ENCODE peak calls at places on chromosome 21, in six cellular contexts. One of them, this sample, is unnamed.

GRCh38 chr21:38533887-38534286 is 35.6 kb upstream of the ERG start:
- DNase-seq in glutamatergic neuron: no peak
- DNase-seq in hepatocyte: no peak
- DNase-seq in spleen: no peak
- DNase-seq in mucosa of descending colon: no peak
- DNase-seq in mesothelial cell of epicardium: no peak
- DNase-seq in this sample: no peak

GRCh38 chr21:29349702-29350101 is 51.0 kb downstream of the BACH1 start:
- DNase-seq in glutamatergic neuron: no peak
- DNase-seq in hepatocyte: peak; percentile 39
- DNase-seq in spleen: no peak
- DNase-seq in mucosa of descending colon: no peak
- DNase-seq in mesothelial cell of epicardium: no peak
- DNase-seq in this sample: no peak

GRCh38 chr21:46628868-46629267 is 6.6 kb upstream of the PRMT2 start:
- DNase-seq in glutamatergic neuron: no peak
- DNase-seq in hepatocyte: no peak
- DNase-seq in spleen: no peak
- DNase-seq in mucosa of descending colon: no peak
- DNase-seq in mesothelial cell of epicardium: no peak
- DNase-seq in this sample: no peak

GRCh38 chr21:40635336-40635735 is 211.6 kb downstream of the DSCAM start:
- DNase-seq in glutamatergic neuron: no peak
- DNase-seq in hepatocyte: no peak
- DNase-seq in spleen: no peak
- DNase-seq in mucosa of descending colon: no peak
- DNase-seq in mesothelial cell of epicardium: no peak
- DNase-seq in this sample: no peak

GRCh38 chr21:25878334-25878733 is 143.6 kb downstream of the GABPA start:
- DNase-seq in glutamatergic neuron: no peak
- DNase-seq in hepatocyte: peak; percentile 35
- DNase-seq in spleen: no peak
- DNase-seq in mucosa of descending colon: no peak
- DNase-seq in mesothelial cell of epicardium: no peak
- DNase-seq in this sample: no peak

GRCh38 chr21:36964832-36965719 is 1.4 kb downstream of the HLCS start:
- DNase-seq in glutamatergic neuron: no peak
- DNase-seq in hepatocyte: no peak
- DNase-seq in spleen: no peak
- DNase-seq in mucosa of descending colon: no peak
- DNase-seq in mesothelial cell of epicardium: no peak
- DNase-seq in this sample: no peak

GRCh38 chr21:19853709-19854575 is 1144.3 kb upstream of the NCAM2 start:
- DNase-seq in glutamatergic neuron: peak; percentile 44
- DNase-seq in hepatocyte: peak; percentile 5
- DNase-seq in spleen: peak; percentile 51
- DNase-seq in mucosa of descending colon: no peak
- DNase-seq in mesothelial cell of epicardium: no peak
- DNase-seq in this sample: no peak

GRCh38 chr21:36576441-36576840 is 96.5 kb upstream of the CLDN14 start:
- DNase-seq in glutamatergic neuron: no peak
- DNase-seq in hepatocyte: no peak
- DNase-seq in spleen: no peak
- DNase-seq in mucosa of descending colon: no peak
- DNase-seq in mesothelial cell of epicardium: no peak
- DNase-seq in this sample: no peak

GRCh38 chr21:28266061-28266460 is 726.6 kb downstream of the LTN1 start:
- DNase-seq in glutamatergic neuron: no peak
- DNase-seq in hepatocyte: no peak
- DNase-seq in spleen: no peak
- DNase-seq in mucosa of descending colon: no peak
- DNase-seq in mesothelial cell of epicardium: no peak
- DNase-seq in this sample: no peak

GRCh38 chr21:38349111-38349746 is 92.4 kb downstream of the KCNJ15 start:
- DNase-seq in glutamatergic neuron: no peak
- DNase-seq in hepatocyte: no peak
- DNase-seq in spleen: no peak
- DNase-seq in mucosa of descending colon: no peak
- DNase-seq in mesothelial cell of epicardium: no peak
- DNase-seq in this sample: no peak

GRCh38 chr21:30166171-30166570 is 434 bp downstream of the CLDN17 start:
- DNase-seq in glutamatergic neuron: no peak
- DNase-seq in hepatocyte: no peak
- DNase-seq in spleen: no peak
- DNase-seq in mucosa of descending colon: no peak
- DNase-seq in mesothelial cell of epicardium: no peak
- DNase-seq in this sample: no peak

GRCh38 chr21:27839512-27840115 is 872.7 kb upstream of the ADAMTS5 start:
- DNase-seq in glutamatergic neuron: no peak
- DNase-seq in hepatocyte: no peak
- DNase-seq in spleen: no peak
- DNase-seq in mucosa of descending colon: no peak
- DNase-seq in mesothelial cell of epicardium: no peak
- DNase-seq in this sample: no peak

GRCh38 chr21:38293765-38294164 is 37.0 kb downstream of the KCNJ15 start:
- DNase-seq in glutamatergic neuron: no peak
- DNase-seq in hepatocyte: peak; percentile 18
- DNase-seq in spleen: no peak
- DNase-seq in mucosa of descending colon: peak; percentile 80
- DNase-seq in mesothelial cell of epicardium: no peak
- DNase-seq in this sample: no peak

GRCh38 chr21:21860888-21861287 is 862.7 kb downstream of the NCAM2 start:
- DNase-seq in glutamatergic neuron: no peak
- DNase-seq in hepatocyte: no peak
- DNase-seq in spleen: no peak
- DNase-seq in mucosa of descending colon: no peak
- DNase-seq in mesothelial cell of epicardium: no peak
- DNase-seq in this sample: no peak

GRCh38 chr21:38202811-38203210 is 54.0 kb upstream of the KCNJ15 start:
- DNase-seq in glutamatergic neuron: no peak
- DNase-seq in hepatocyte: no peak
- DNase-seq in spleen: no peak
- DNase-seq in mucosa of descending colon: no peak
- DNase-seq in mesothelial cell of epicardium: no peak
- DNase-seq in this sample: no peak

GRCh38 chr21:20739421-20739820 is 258.8 kb upstream of the NCAM2 start:
- DNase-seq in glutamatergic neuron: peak; percentile 29
- DNase-seq in hepatocyte: no peak
- DNase-seq in spleen: no peak
- DNase-seq in mucosa of descending colon: no peak
- DNase-seq in mesothelial cell of epicardium: no peak
- DNase-seq in this sample: peak; percentile 19

GRCh38 chr21:38486221-38486620 is 12.1 kb downstream of the ERG start:
- DNase-seq in glutamatergic neuron: no peak
- DNase-seq in hepatocyte: peak; percentile 65
- DNase-seq in spleen: no peak
- DNase-seq in mucosa of descending colon: no peak
- DNase-seq in mesothelial cell of epicardium: no peak
- DNase-seq in this sample: no peak

GRCh38 chr21:38440746-38441145 is 57.5 kb downstream of the ERG start:
- DNase-seq in glutamatergic neuron: no peak
- DNase-seq in hepatocyte: peak; percentile 42
- DNase-seq in spleen: no peak
- DNase-seq in mucosa of descending colon: no peak
- DNase-seq in mesothelial cell of epicardium: no peak
- DNase-seq in this sample: no peak

GRCh38 chr21:38679531-38679930 is 126.2 kb upstream of the ETS2 start:
- DNase-seq in glutamatergic neuron: no peak
- DNase-seq in hepatocyte: no peak
- DNase-seq in spleen: no peak
- DNase-seq in mucosa of descending colon: no peak
- DNase-seq in mesothelial cell of epicardium: no peak
- DNase-seq in this sample: no peak

GRCh38 chr21:29406385-29406784 is 107.7 kb downstream of the BACH1 start:
- DNase-seq in glutamatergic neuron: no peak
- DNase-seq in hepatocyte: no peak
- DNase-seq in spleen: no peak
- DNase-seq in mucosa of descending colon: no peak
- DNase-seq in mesothelial cell of epicardium: no peak
- DNase-seq in this sample: no peak

GRCh38 chr21:29105218-29105617 is 25.2 kb upstream of the MAP3K7CL start:
- DNase-seq in glutamatergic neuron: no peak
- DNase-seq in hepatocyte: peak; percentile 65
- DNase-seq in spleen: no peak
- DNase-seq in mucosa of descending colon: no peak
- DNase-seq in mesothelial cell of epicardium: no peak
- DNase-seq in this sample: no peak

GRCh38 chr21:25929859-25930520 is 195.2 kb downstream of the GABPA start:
- DNase-seq in glutamatergic neuron: no peak
- DNase-seq in hepatocyte: peak; percentile 21
- DNase-seq in spleen: no peak
- DNase-seq in mucosa of descending colon: no peak
- DNase-seq in mesothelial cell of epicardium: no peak
- DNase-seq in this sample: no peak

GRCh38 chr21:25934771-25935224 is 200.0 kb downstream of the GABPA start:
- DNase-seq in glutamatergic neuron: no peak
- DNase-seq in hepatocyte: peak; percentile 27
- DNase-seq in spleen: no peak
- DNase-seq in mucosa of descending colon: peak; percentile 47
- DNase-seq in mesothelial cell of epicardium: no peak
- DNase-seq in this sample: no peak

GRCh38 chr21:27825035-27825434 is 858.1 kb upstream of the ADAMTS5 start:
- DNase-seq in glutamatergic neuron: no peak
- DNase-seq in hepatocyte: no peak
- DNase-seq in spleen: no peak
- DNase-seq in mucosa of descending colon: no peak
- DNase-seq in mesothelial cell of epicardium: no peak
- DNase-seq in this sample: no peak

GRCh38 chr21:38284221-38284620 is 27.4 kb downstream of the KCNJ15 start:
- DNase-seq in glutamatergic neuron: no peak
- DNase-seq in hepatocyte: no peak
- DNase-seq in spleen: no peak
- DNase-seq in mucosa of descending colon: no peak
- DNase-seq in mesothelial cell of epicardium: no peak
- DNase-seq in this sample: no peak

GRCh38 chr21:28822882-28823335 is 169.8 kb downstream of the LTN1 start:
- DNase-seq in glutamatergic neuron: no peak
- DNase-seq in hepatocyte: peak; percentile 49
- DNase-seq in spleen: no peak
- DNase-seq in mucosa of descending colon: peak; percentile 71
- DNase-seq in mesothelial cell of epicardium: no peak
- DNase-seq in this sample: no peak

GRCh38 chr21:16419188-16419874 is 689.5 kb downstream of the USP25 start:
- DNase-seq in glutamatergic neuron: peak; percentile 23
- DNase-seq in hepatocyte: peak; percentile 63
- DNase-seq in spleen: no peak
- DNase-seq in mucosa of descending colon: peak; percentile 13
- DNase-seq in mesothelial cell of epicardium: no peak
- DNase-seq in this sample: no peak

GRCh38 chr21:36627242-36627641 is 71.7 kb upstream of the SIM2 start:
- DNase-seq in glutamatergic neuron: no peak
- DNase-seq in hepatocyte: no peak
- DNase-seq in spleen: no peak
- DNase-seq in mucosa of descending colon: no peak
- DNase-seq in mesothelial cell of epicardium: no peak
- DNase-seq in this sample: no peak

GRCh38 chr21:39084979-39085729 is 98.1 kb downstream of the PSMG1 start:
- DNase-seq in glutamatergic neuron: no peak
- DNase-seq in hepatocyte: peak; percentile 66
- DNase-seq in spleen: no peak
- DNase-seq in mucosa of descending colon: no peak
- DNase-seq in mesothelial cell of epicardium: no peak
- DNase-seq in this sample: no peak

GRCh38 chr21:41973861-41974751 is 20.3 kb upstream of the C2CD2 start:
- DNase-seq in glutamatergic neuron: no peak
- DNase-seq in hepatocyte: no peak
- DNase-seq in spleen: no peak
- DNase-seq in mucosa of descending colon: no peak
- DNase-seq in mesothelial cell of epicardium: no peak
- DNase-seq in this sample: no peak
- TF ChIP-seq CTCF in glutamatergic neuron: no peak
- TF ChIP-seq CTCF in hepatocyte: no peak
- TF ChIP-seq CTCF in spleen: no peak
- TF ChIP-seq CTCF in mucosa of descending colon: no peak
- TF ChIP-seq CTCF in mesothelial cell of epicardium: no peak
- TF ChIP-seq CTCF in this sample: peak; percentile 44

GRCh38 chr21:31802331-31802730 is 70.4 kb upstream of the SCAF4 start:
- DNase-seq in glutamatergic neuron: no peak
- DNase-seq in hepatocyte: no peak
- DNase-seq in spleen: no peak
- DNase-seq in mucosa of descending colon: no peak
- DNase-seq in mesothelial cell of epicardium: no peak
- DNase-seq in this sample: no peak

GRCh38 chr21:31803039-31804007 is 69.5 kb upstream of the HUNK start:
- DNase-seq in glutamatergic neuron: no peak
- DNase-seq in hepatocyte: no peak
- DNase-seq in spleen: no peak
- DNase-seq in mucosa of descending colon: no peak
- DNase-seq in mesothelial cell of epicardium: no peak
- DNase-seq in this sample: no peak

GRCh38 chr21:31801551-31802234 is 69.8 kb upstream of the SCAF4 start:
- DNase-seq in glutamatergic neuron: no peak
- DNase-seq in hepatocyte: no peak
- DNase-seq in spleen: no peak
- DNase-seq in mucosa of descending colon: no peak
- DNase-seq in mesothelial cell of epicardium: no peak
- DNase-seq in this sample: no peak

GRCh38 chr21:31798842-31799691 is 67.1 kb upstream of the SCAF4 start:
- DNase-seq in glutamatergic neuron: no peak
- DNase-seq in hepatocyte: no peak
- DNase-seq in spleen: no peak
- DNase-seq in mucosa of descending colon: no peak
- DNase-seq in mesothelial cell of epicardium: no peak
- DNase-seq in this sample: no peak

DNA sequence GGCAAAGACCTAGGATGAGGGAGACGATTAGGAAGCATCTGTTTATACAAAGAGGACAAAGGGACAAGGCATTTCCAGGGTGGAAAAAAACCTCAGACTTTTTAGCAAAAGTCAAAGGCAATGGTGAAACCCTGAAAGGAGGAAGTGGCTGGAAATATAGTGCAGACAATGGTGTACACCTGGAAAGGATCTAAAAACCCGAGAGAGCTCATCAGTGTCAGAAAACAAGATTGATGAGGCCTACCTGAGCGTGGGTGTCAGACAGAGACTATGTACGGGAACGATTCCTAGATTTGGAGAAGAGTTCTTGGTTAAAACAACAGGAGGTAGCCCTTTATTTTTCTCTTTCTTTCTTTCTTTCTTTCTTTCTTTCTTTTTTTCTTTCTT is 68.8 kb upstream of the HUNK start:
- DNase-seq in glutamatergic neuron: no peak
- DNase-seq in hepatocyte: no peak
- DNase-seq in spleen: no peak
- DNase-seq in mucosa of descending colon: no peak
- DNase-seq in mesothelial cell of epicardium: no peak
- DNase-seq in this sample: no peak
- TF ChIP-seq CTCF in glutamatergic neuron: no peak
- TF ChIP-seq CTCF in hepatocyte: no peak
- TF ChIP-seq CTCF in spleen: no peak
- TF ChIP-seq CTCF in mucosa of descending colon: no peak
- TF ChIP-seq CTCF in mesothelial cell of epicardium: no peak
- TF ChIP-seq CTCF in this sample: no peak

GRCh38 chr21:43929217-43929971 is 64.4 kb downstream of the AGPAT3 start:
- DNase-seq in glutamatergic neuron: no peak
- DNase-seq in hepatocyte: no peak
- DNase-seq in spleen: no peak
- DNase-seq in mucosa of descending colon: peak; percentile 56
- DNase-seq in mesothelial cell of epicardium: no peak
- DNase-seq in this sample: no peak
- TF ChIP-seq CTCF in glutamatergic neuron: no peak
- TF ChIP-seq CTCF in hepatocyte: no peak
- TF ChIP-seq CTCF in spleen: no peak
- TF ChIP-seq CTCF in mucosa of descending colon: no peak
- TF ChIP-seq CTCF in mesothelial cell of epicardium: no peak
- TF ChIP-seq CTCF in this sample: no peak

GRCh38 chr21:15222711-15223110 is 157.9 kb upstream of the NRIP1 start:
- DNase-seq in glutamatergic neuron: no peak
- DNase-seq in hepatocyte: no peak
- DNase-seq in spleen: no peak
- DNase-seq in mucosa of descending colon: no peak
- DNase-seq in mesothelial cell of epicardium: no peak
- DNase-seq in this sample: no peak
- TF ChIP-seq CTCF in glutamatergic neuron: no peak
- TF ChIP-seq CTCF in hepatocyte: no peak
- TF ChIP-seq CTCF in spleen: no peak
- TF ChIP-seq CTCF in mucosa of descending colon: no peak
- TF ChIP-seq CTCF in mesothelial cell of epicardium: no peak
- TF ChIP-seq CTCF in this sample: no peak

This sample was measured in endothelial cell.